ENCODE peak calls at places on chromosomes 1 and 21, in six cellular contexts. One of them, this sample, is unnamed.

GRCh38 chr1:91851130-91852010 is 34.6 kb downstream of the TGFBR3 start:
- DNase-seq in upper lobe of right lung: peak
- DNase-seq in colonic mucosa: peak
- DNase-seq in endodermal cell: no peak
- DNase-seq in choroid plexus epithelial cell: peak
- DNase-seq in ascending aorta: peak
- DNase-seq in this sample: no peak

GRCh38 chr1:65514083-65514482 is 93.6 kb downstream of the LEPR start:
- DNase-seq in upper lobe of right lung: no peak
- DNase-seq in colonic mucosa: no peak
- DNase-seq in choroid plexus epithelial cell: peak
- DNase-seq in ascending aorta: no peak
- DNase-seq in endodermal cell: no peak
- DNase-seq in this sample: no peak

GRCh38 chr21:23374155-23374554 is 2233.1 kb downstream of the MRPL39 start:
- DNase-seq in ascending aorta: no peak
- DNase-seq in choroid plexus epithelial cell: no peak
- DNase-seq in endodermal cell: no peak
- DNase-seq in colonic mucosa: no peak
- DNase-seq in upper lobe of right lung: no peak
- DNase-seq in this sample: no peak

GRCh38 chr1:113684153-113684541 is 75.1 kb downstream of the PHTF1 start:
- DNase-seq in colonic mucosa: peak
- DNase-seq in choroid plexus epithelial cell: peak
- DNase-seq in endodermal cell: no peak
- DNase-seq in upper lobe of right lung: no peak
- DNase-seq in ascending aorta: no peak
- DNase-seq in this sample: no peak

GRCh38 chr21:46217511-46218196 is 10.9 kb downstream of the LSS start:
- DNase-seq in endodermal cell: peak
- DNase-seq in ascending aorta: no peak
- DNase-seq in colonic mucosa: no peak
- DNase-seq in upper lobe of right lung: peak
- DNase-seq in choroid plexus epithelial cell: no peak
- DNase-seq in this sample: no peak

GRCh38 chr1:8477983-8478362 is 160.1 kb downstream of the SLC45A1 start:
- DNase-seq in ascending aorta: no peak
- DNase-seq in colonic mucosa: no peak
- DNase-seq in choroid plexus epithelial cell: peak
- DNase-seq in upper lobe of right lung: no peak
- DNase-seq in endodermal cell: no peak
- DNase-seq in this sample: no peak

GRCh38 chr1:38744452-38745350 is 114.9 kb downstream of the RRAGC start:
- DNase-seq in colonic mucosa: no peak
- DNase-seq in endodermal cell: no peak
- DNase-seq in upper lobe of right lung: no peak
- DNase-seq in ascending aorta: no peak
- DNase-seq in choroid plexus epithelial cell: no peak
- DNase-seq in this sample: no peak

GRCh38 chr1:167984886-167985489 is 48.1 kb upstream of the MPC2 start:
- DNase-seq in upper lobe of right lung: no peak
- DNase-seq in endodermal cell: no peak
- DNase-seq in ascending aorta: no peak
- DNase-seq in choroid plexus epithelial cell: peak
- DNase-seq in colonic mucosa: no peak
- DNase-seq in this sample: no peak

GRCh38 chr1:170586942-170587593 is 55.1 kb downstream of the GORAB start:
- DNase-seq in ascending aorta: no peak
- DNase-seq in upper lobe of right lung: no peak
- DNase-seq in colonic mucosa: no peak
- DNase-seq in endodermal cell: no peak
- DNase-seq in choroid plexus epithelial cell: peak
- DNase-seq in this sample: no peak

DNA sequence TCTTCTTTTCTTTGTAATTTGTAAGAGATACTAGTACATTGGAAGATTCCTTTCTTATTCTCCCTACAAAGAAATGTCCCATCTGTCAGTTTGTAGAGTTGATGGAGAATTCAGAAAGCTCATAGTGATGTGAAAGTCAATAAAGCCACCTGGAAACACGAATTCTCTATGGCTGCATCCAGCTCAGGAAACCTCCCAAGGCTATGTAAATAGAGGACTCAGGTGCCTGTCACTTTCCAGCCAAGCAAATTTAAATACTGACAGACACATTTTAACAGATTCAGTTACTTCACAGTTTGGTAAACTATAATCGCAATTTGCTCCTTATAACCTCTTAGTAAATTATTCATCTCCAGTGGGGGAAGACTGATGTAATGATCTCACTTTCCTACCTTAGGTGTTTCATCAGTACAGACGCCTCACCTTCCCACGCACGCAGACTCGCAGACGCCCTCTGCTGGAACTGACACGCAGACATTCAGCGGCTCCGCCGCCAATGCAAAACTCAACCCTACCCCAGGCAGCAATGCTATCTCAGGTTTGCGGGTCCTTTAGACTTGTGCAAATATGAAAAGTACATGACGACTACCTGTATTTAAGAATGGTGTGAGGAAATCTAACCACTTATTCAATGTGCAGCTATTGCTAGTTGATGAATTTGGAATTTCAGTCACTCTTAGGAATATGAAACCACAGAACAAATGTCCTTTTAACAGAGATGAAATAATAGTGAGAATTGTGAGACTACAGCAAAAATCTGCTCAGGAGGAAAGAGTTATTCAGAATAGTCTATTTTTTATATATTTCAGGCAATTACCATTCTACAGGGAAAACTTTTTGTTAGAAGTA is 60.6 kb downstream of the PTPRC start:
- DNase-seq in endodermal cell: peak
- DNase-seq in upper lobe of right lung: peak
- DNase-seq in ascending aorta: no peak
- DNase-seq in choroid plexus epithelial cell: peak
- DNase-seq in colonic mucosa: peak
- DNase-seq in this sample: no peak
- TF ChIP-seq CTCF in endodermal cell: peak
- TF ChIP-seq CTCF in upper lobe of right lung: peak
- TF ChIP-seq CTCF in ascending aorta: no peak
- TF ChIP-seq CTCF in choroid plexus epithelial cell: peak
- TF ChIP-seq CTCF in colonic mucosa: peak
- TF ChIP-seq CTCF in this sample: peak

GRCh38 chr1:19397217-19397945 is 85.3 kb downstream of the SLC66A1 start:
- DNase-seq in endodermal cell: no peak
- DNase-seq in colonic mucosa: no peak
- DNase-seq in upper lobe of right lung: no peak
- DNase-seq in ascending aorta: no peak
- DNase-seq in choroid plexus epithelial cell: peak
- DNase-seq in this sample: no peak
- TF ChIP-seq CTCF in endodermal cell: no peak
- TF ChIP-seq CTCF in colonic mucosa: no peak
- TF ChIP-seq CTCF in upper lobe of right lung: no peak
- TF ChIP-seq CTCF in ascending aorta: no peak
- TF ChIP-seq CTCF in choroid plexus epithelial cell: no peak
- TF ChIP-seq CTCF in this sample: no peak

GRCh38 chr1:70143052-70143659 is 62.2 kb downstream of the LRRC40 start:
- DNase-seq in choroid plexus epithelial cell: peak
- DNase-seq in ascending aorta: no peak
- DNase-seq in colonic mucosa: no peak
- DNase-seq in upper lobe of right lung: no peak
- DNase-seq in endodermal cell: no peak
- DNase-seq in this sample: no peak
- TF ChIP-seq CTCF in choroid plexus epithelial cell: peak
- TF ChIP-seq CTCF in ascending aorta: no peak
- TF ChIP-seq CTCF in colonic mucosa: no peak
- TF ChIP-seq CTCF in upper lobe of right lung: peak
- TF ChIP-seq CTCF in endodermal cell: peak
- TF ChIP-seq CTCF in this sample: no peak

DNA sequence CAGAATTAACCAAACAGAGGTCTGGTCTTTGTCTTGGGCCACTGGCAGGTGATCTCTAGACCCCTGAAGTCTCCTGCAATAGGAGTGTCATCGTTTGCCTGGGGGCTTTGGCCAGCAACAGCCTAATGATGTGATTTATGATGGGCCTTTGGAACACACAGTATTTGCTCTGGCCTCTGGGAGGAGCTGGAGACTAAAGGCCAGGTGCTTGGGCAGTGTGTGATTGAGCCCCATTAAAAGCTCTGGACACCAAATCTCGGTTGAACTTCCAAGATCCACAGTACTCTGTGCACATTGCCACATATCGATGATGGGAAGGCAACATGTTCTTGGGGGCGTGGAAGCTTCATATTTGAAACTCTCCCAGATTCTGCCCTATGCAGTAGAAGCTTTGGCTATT is 32.0 kb upstream of the TLR5 start:
- DNase-seq in ascending aorta: no peak
- DNase-seq in colonic mucosa: no peak
- DNase-seq in choroid plexus epithelial cell: no peak
- DNase-seq in upper lobe of right lung: no peak
- DNase-seq in endodermal cell: peak
- DNase-seq in this sample: no peak
- TF ChIP-seq CTCF in ascending aorta: no peak
- TF ChIP-seq CTCF in colonic mucosa: no peak
- TF ChIP-seq CTCF in choroid plexus epithelial cell: no peak
- TF ChIP-seq CTCF in upper lobe of right lung: no peak
- TF ChIP-seq CTCF in endodermal cell: peak
- TF ChIP-seq CTCF in this sample: peak

GRCh38 chr1:12107718-12108117 is 44.6 kb downstream of the TNFRSF8 start:
- DNase-seq in upper lobe of right lung: no peak
- DNase-seq in colonic mucosa: no peak
- DNase-seq in choroid plexus epithelial cell: no peak
- DNase-seq in ascending aorta: no peak
- DNase-seq in endodermal cell: no peak
- DNase-seq in this sample: no peak
- TF ChIP-seq CTCF in upper lobe of right lung: no peak
- TF ChIP-seq CTCF in colonic mucosa: no peak
- TF ChIP-seq CTCF in choroid plexus epithelial cell: no peak
- TF ChIP-seq CTCF in ascending aorta: no peak
- TF ChIP-seq CTCF in endodermal cell: no peak
- TF ChIP-seq CTCF in this sample: no peak

DNA sequence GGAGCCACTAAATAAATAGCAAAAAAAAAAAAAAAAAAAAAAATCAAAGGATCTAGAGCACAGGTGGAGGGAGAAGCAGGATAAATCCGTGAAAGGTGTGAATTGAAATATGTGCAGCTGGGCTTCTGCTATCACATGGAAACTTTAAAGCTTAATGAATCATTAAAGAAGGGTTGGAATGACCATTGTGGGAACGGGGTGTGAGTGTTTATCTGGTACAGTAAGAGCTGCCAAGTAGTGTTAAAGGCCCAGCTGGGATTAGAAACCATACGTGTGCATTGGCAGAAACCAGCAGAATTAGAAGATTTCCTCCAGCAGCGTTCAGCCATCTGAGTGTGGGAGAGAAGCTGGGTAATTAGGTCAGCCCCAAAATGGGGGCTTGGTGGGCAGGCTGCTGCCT is 13.4 kb downstream of the FALEC start:
- DNase-seq in colonic mucosa: no peak
- DNase-seq in choroid plexus epithelial cell: peak
- DNase-seq in ascending aorta: no peak
- DNase-seq in upper lobe of right lung: no peak
- DNase-seq in endodermal cell: no peak
- DNase-seq in this sample: no peak
- TF ChIP-seq CTCF in colonic mucosa: no peak
- TF ChIP-seq CTCF in choroid plexus epithelial cell: no peak
- TF ChIP-seq CTCF in ascending aorta: no peak
- TF ChIP-seq CTCF in upper lobe of right lung: no peak
- TF ChIP-seq CTCF in endodermal cell: no peak
- TF ChIP-seq CTCF in this sample: no peak

DNA sequence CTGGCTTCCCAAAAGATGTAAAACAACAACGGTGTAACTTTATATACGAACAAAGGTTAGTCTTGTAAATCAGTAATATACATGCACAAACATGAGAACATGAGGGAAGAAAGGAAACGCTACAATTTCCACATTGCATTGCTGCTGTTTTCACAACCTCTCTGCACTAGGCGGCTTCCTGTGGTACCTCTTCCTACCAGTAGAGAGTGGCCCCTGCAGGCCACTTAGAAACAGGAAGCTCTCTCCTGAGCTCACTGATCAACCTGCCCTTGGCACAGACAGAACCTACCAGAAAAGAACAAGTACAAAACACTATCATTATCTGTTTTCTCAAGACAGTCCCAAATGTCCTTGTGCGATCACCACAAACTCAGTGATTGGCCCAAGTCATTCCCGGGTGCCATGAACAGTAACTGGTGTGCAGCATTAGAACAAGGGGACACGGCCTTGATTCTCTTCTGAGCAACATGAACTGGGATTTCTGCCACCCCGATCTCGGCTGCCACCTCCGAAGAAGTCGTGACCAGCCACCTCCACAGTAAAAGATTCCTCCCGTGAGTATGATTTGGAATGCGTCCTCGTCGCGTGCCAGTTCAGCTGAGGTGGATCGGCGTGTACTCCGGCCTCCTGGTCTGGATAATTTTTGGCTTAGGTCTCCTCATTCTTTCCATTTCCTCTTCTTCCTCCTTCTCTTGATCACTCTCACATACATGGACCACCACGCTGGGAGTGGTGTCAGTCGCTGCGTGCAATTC is 5.7 kb upstream of the KCNE1 start:
- DNase-seq in upper lobe of right lung: no peak
- DNase-seq in choroid plexus epithelial cell: peak
- DNase-seq in colonic mucosa: no peak
- DNase-seq in ascending aorta: no peak
- DNase-seq in endodermal cell: peak
- DNase-seq in this sample: peak
- TF ChIP-seq CTCF in upper lobe of right lung: peak
- TF ChIP-seq CTCF in choroid plexus epithelial cell: peak
- TF ChIP-seq CTCF in colonic mucosa: no peak
- TF ChIP-seq CTCF in ascending aorta: no peak
- TF ChIP-seq CTCF in endodermal cell: peak
- TF ChIP-seq CTCF in this sample: peak

GRCh38 chr1:62728963-62729362 is 40.8 kb upstream of the DOCK7 start:
- DNase-seq in endodermal cell: peak
- DNase-seq in upper lobe of right lung: no peak
- DNase-seq in ascending aorta: no peak
- DNase-seq in choroid plexus epithelial cell: no peak
- DNase-seq in colonic mucosa: no peak
- DNase-seq in this sample: no peak

GRCh38 chr1:62735491-62736171 is 47.4 kb upstream of the DOCK7 start:
- DNase-seq in ascending aorta: no peak
- DNase-seq in endodermal cell: no peak
- DNase-seq in upper lobe of right lung: no peak
- DNase-seq in colonic mucosa: no peak
- DNase-seq in choroid plexus epithelial cell: peak
- DNase-seq in this sample: no peak

GRCh38 chr1:62727656-62728396 is 39.6 kb upstream of the DOCK7 start:
- DNase-seq in upper lobe of right lung: no peak
- DNase-seq in ascending aorta: no peak
- DNase-seq in choroid plexus epithelial cell: no peak
- DNase-seq in endodermal cell: peak
- DNase-seq in colonic mucosa: no peak
- DNase-seq in this sample: no peak

DNA sequence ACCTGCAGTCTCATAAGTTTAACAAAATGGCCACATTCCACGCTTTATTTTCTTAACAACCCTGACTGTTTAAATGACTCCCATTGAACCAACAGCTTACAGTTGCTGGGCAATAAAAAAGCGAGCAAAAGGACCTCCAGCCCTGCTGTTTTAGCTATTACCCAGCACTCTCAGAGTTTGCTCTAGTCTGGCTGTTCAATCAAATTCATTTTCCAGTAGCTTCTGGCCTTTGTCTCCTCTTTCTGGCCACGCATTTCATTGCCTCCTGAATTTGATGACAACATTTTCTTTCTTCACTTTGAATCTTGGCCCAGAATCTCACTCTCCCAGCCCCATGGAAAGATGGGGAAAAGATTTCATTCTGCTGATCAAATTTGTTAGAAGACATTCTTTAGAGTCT is 44.1 kb upstream of the DOCK7 start:
- DNase-seq in colonic mucosa: no peak
- DNase-seq in upper lobe of right lung: no peak
- DNase-seq in ascending aorta: no peak
- DNase-seq in choroid plexus epithelial cell: no peak
- DNase-seq in endodermal cell: no peak
- DNase-seq in this sample: no peak
- TF ChIP-seq CTCF in colonic mucosa: no peak
- TF ChIP-seq CTCF in upper lobe of right lung: no peak
- TF ChIP-seq CTCF in ascending aorta: no peak
- TF ChIP-seq CTCF in choroid plexus epithelial cell: no peak
- TF ChIP-seq CTCF in endodermal cell: no peak
- TF ChIP-seq CTCF in this sample: no peak